ENCODE peak calls at places on chromosomes 11 and 22, in six cellular contexts. D, T, N, K, Q and U are unnamed samples.

GRCh38 chr11:131408011-131408640 is 37.7 kb downstream of the NTM start:
- DNase-seq in T (peak; percentile 43), D (peak; percentile 36), Q (peak; percentile 82), N (peak; percentile 73), K (no peak), U (peak; percentile 30)

GRCh38 chr11:61157743-61158142 is 3.5 kb downstream of the VPS37C start:
- DNase-seq in Q (peak; percentile 55), N (no peak), D (no peak), T (no peak), K (no peak), U (no peak)

GRCh38 chr22:29310863-29311339 is 4.5 kb downstream of the GAS2L1 start:
- DNase-seq in T (peak; percentile 91), D (peak; percentile 94), Q (peak; percentile 88), K (peak; percentile 89), N (peak; percentile 91), U (peak; percentile 91)

GRCh38 chr22:49770454-49771265 is 57.0 kb downstream of the BRD1 start:
- DNase-seq in K (no peak), D (no peak), N (no peak), T (no peak), Q (no peak), U (no peak)

GRCh38 chr22:39343259-39344045 is 6.3 kb upstream of the SYNGR1 start:
- DNase-seq in K (peak; percentile 41), Q (peak; percentile 92), N (peak; percentile 48), T (peak; percentile 69), D (peak; percentile 65), U (peak; percentile 74)

GRCh38 chr11:86676533-86677154 is 4.2 kb upstream of the ME3 start:
- DNase-seq in Q (peak; percentile 93), N (no peak), T (peak; percentile 24), D (no peak), K (no peak), U (peak; percentile 31)

GRCh38 chr11:95149659-95150294 is 60.1 kb downstream of the ENDOD1 start:
- DNase-seq in Q (peak; percentile 86), K (no peak), D (no peak), N (peak; percentile 58), T (no peak), U (no peak)

GRCh38 chr11:62143727-62144126 is 19.9 kb downstream of the INCENP start:
- DNase-seq in K (no peak), T (no peak), N (no peak), D (no peak), Q (peak; percentile 43), U (no peak)

GRCh38 chr11:80462211-80462610 is 1021.4 kb upstream of the TENM4 start:
- DNase-seq in N (peak; percentile 97), K (no peak), Q (no peak), T (no peak), D (no peak), U (no peak)

GRCh38 chr11:72668645-72669347 is 5.4 kb downstream of the PDE2A start:
- DNase-seq in T (peak; percentile 94), N (no peak), K (no peak), D (no peak), Q (peak; percentile 68), U (peak; percentile 88)

GRCh38 chr11:699753-700152 is 4.1 kb downstream of the TMEM80 start:
- DNase-seq in N (no peak), K (no peak), T (no peak), Q (no peak), D (no peak), U (no peak)

GRCh38 chr22:29623553-29624169 is 20.2 kb downstream of the NF2 start:
- DNase-seq in K (no peak), Q (no peak), T (no peak), D (no peak), N (no peak), U (no peak)

GRCh38 chr22:37185646-37186227 is 2.3 kb downstream of the C1QTNF6 start:
- DNase-seq in N (no peak), T (no peak), D (no peak), Q (no peak), K (no peak), U (no peak)

GRCh38 chr22:19787849-19788141 is 27.2 kb downstream of the TBX1 start:
- DNase-seq in K (no peak), Q (no peak), D (no peak), N (no peak), T (no peak), U (no peak)

GRCh38 chr11:119376197-119376847 is 5.2 kb downstream of the USP2 start:
- DNase-seq in Q (peak; percentile 61), T (no peak), D (no peak), K (no peak), N (peak; percentile 69), U (no peak)

GRCh38 chr11:12122083-12122482 is 11.7 kb downstream of the MICAL2 start:
- DNase-seq in T (no peak), D (no peak), N (no peak), K (no peak), Q (peak; percentile 84), U (no peak)

GRCh38 chr22:50696799-50697561 is 24.4 kb downstream of the SHANK3 start:
- DNase-seq in K (no peak), Q (peak; percentile 80), N (no peak), T (no peak), D (no peak), U (no peak)

GRCh38 chr11:34167961-34168360 is 62.5 kb downstream of the NAT10 start:
- DNase-seq in Q (no peak), T (no peak), K (no peak), N (no peak), D (no peak), U (no peak)

GRCh38 chr11:110712643-110713468 is 619 bp upstream of the ARHGAP20 start:
- DNase-seq in Q (no peak), T (no peak), N (peak; percentile 15), D (peak; percentile 32), K (no peak), U (peak; percentile 36)

GRCh38 chr22:38314140-38314991 is 2.9 kb downstream of the CSNK1E start:
- DNase-seq in K (no peak), N (no peak), Q (no peak), T (no peak), D (no peak), U (no peak)

GRCh38 chr11:93017821-93018690 is 48.6 kb downstream of the MTNR1B start:
- DNase-seq in Q (peak; percentile 60), N (no peak), K (no peak), T (no peak), D (no peak), U (no peak)

GRCh38 chr11:117199061-117199915 is at the start of gene TAGLN:
- DNase-seq in T (peak; percentile 31), D (peak; percentile 64), N (peak; percentile 74), Q (peak; percentile 97), K (no peak), U (no peak)

GRCh38 chr22:49735411-49736311 is 92.0 kb downstream of the BRD1 start:
- DNase-seq in T (peak; percentile 56), D (no peak), K (no peak), Q (peak; percentile 91), N (no peak), U (no peak)

DNA sequence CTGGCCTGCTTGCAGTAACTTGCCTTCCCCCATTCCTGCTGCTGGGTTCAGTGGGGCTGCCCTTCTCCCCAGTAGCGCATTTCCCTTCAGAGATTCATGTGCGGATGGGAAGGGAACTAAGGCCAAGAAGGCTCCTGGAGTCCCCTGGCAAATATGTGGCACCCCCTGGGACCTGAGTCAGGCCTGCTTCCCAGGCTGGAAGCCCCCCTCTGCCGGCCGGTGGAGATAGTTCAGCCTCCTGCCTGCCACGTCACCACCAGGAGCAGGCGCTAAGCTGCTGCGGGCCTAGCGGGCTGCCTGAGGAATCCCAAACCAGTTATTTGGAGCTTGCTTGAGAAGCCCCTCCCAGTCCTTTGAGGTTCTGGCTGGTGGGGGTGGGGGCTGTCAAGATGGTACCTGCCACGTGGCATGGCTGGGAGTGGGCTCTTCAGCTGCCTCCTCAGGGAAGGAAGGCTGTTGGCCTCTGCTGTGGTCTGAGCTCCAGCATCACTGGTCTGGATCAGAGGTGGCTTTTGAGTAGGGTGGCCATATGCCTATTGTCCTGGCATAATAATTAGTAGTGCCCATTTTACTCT is 2.0 kb downstream of the SERPINH1 start:
- DNase-seq in N (no peak), K (peak; percentile 58), Q (peak; percentile 95), D (no peak), T (no peak), U (no peak)
- TF ChIP-seq CTCF in N (peak; percentile 50), K (peak; percentile 61), Q (peak; percentile 78), D (no peak), T (no peak), U (no peak)

GRCh38 chr22:22976033-22976922 is 88.7 kb downstream of the IGLL5 start:
- DNase-seq in N (no peak), T (no peak), D (no peak), K (no peak), Q (no peak), U (no peak)
- TF ChIP-seq CTCF in N (no peak), T (no peak), D (no peak), K (no peak), Q (peak; percentile 37), U (no peak)

GRCh38 chr11:55658031-55658573 is 3.9 kb upstream of the OR4C6 start:
- DNase-seq in K (no peak), D (no peak), Q (no peak), N (no peak), T (peak; percentile 3), U (peak; percentile 23)

GRCh38 chr11:55655096-55655495 is 6.9 kb upstream of the OR4C6 start:
- DNase-seq in D (no peak), T (no peak), K (no peak), N (peak; percentile 12), Q (no peak), U (no peak)

GRCh38 chr11:55648027-55648426 is at the start of gene OR4S2:
- DNase-seq in K (no peak), T (no peak), Q (no peak), N (no peak), D (no peak), U (no peak)

DNA sequence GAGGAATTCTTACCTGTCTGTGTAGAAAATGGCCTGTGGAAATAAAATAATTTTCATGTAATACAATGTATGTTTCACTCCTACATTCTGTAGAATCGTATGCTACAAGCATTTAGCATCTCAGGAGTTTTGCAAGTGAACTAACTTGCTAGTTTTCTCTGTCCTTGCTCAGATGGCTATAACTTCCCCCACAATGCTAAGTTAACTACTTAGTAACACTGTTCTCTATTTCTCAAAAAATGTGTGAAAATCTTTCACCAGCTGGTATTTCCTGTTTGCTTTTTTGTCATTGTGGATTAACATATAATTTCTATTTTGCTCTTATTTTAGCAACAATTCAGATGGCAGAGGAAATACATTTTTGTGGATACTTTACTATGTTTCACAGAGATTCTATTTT is 4.4 kb downstream of the OR4S2 start:
- DNase-seq in K (no peak), N (no peak), T (no peak), Q (no peak), D (no peak), U (no peak)
- TF ChIP-seq CTCF in K (no peak), N (no peak), T (no peak), Q (no peak), D (no peak), U (no peak)

GRCh38 chr11:114319716-114320328 is 23.6 kb downstream of the NNMT start:
- DNase-seq in Q (peak; percentile 66), N (no peak), K (no peak), D (no peak), T (no peak), U (no peak)

GRCh38 chr11:114318361-114318760 is 22.2 kb downstream of the NNMT start:
- DNase-seq in Q (no peak), K (no peak), D (no peak), T (no peak), N (no peak), U (no peak)

GRCh38 chr11:114315749-114316368 is 19.7 kb downstream of the NNMT start:
- DNase-seq in Q (peak; percentile 59), K (no peak), D (peak; percentile 51), T (no peak), N (peak; percentile 42), U (no peak)

GRCh38 chr11:114316980-114317675 is 20.9 kb downstream of the NNMT start:
- DNase-seq in T (no peak), D (no peak), N (no peak), Q (no peak), K (no peak), U (no peak)

GRCh38 chr11:114317738-114318137 is 21.5 kb downstream of the NNMT start:
- DNase-seq in D (no peak), K (no peak), N (no peak), Q (peak; percentile 86), T (no peak), U (no peak)
- TF ChIP-seq CTCF in D (peak; percentile 24), K (peak; percentile 61), N (peak; percentile 16), Q (peak; percentile 79), T (no peak), U (no peak)